ENCODE peak calls at places on chromosomes 6 and 20, in five cellular contexts. C is HFFc6; W is NCI-H1417; J is activated T-helper 9 cell treated with anti-CD3 and anti-CD28 coated beads, Interleukin-2, amount 50 U/mL, for 16 hours; H is NCI-H2081. A is an unnamed sample.
A peak's percentile ranks its signal among the peaks of the same experiment; 100 is the strongest.

GRCh38 chr20:10501377-10501776 is 66.3 kb downstream of the SLX4IP start:
- DNase-seq in W (no peak), C (no peak), J (no peak), H (no peak), A (no peak)

GRCh38 chr6:159809149-159809548 is 9.1 kb downstream of the PNLDC1 start:
- DNase-seq in C (no peak), H (no peak), J (no peak), W (no peak), A (no peak)

GRCh38 chr6:149939909-149940672 is 1.7 kb upstream of the ULBP2 start:
- DNase-seq in W (no peak), J (no peak), C (no peak), H (no peak), A (no peak)

GRCh38 chr6:168093071-168093505 is 14.1 kb upstream of the FRMD1 start:
- DNase-seq in H (no peak), W (no peak), C (no peak), J (no peak), A (no peak)

GRCh38 chr6:130371921-130372320 is 6.1 kb downstream of the TMEM200A start:
- DNase-seq in W (no peak), H (no peak), J (no peak), C (no peak), A (no peak)

GRCh38 chr6:121791396-121792315 is 356.2 kb downstream of the GJA1 start:
- DNase-seq in J (no peak), W (no peak), H (no peak), C (no peak), A (no peak)

GRCh38 chr6:28758046-28758817 is 165.6 kb downstream of the TRIM27 start:
- DNase-seq in J (no peak), W (no peak), H (peak; percentile 56), C (peak; percentile 25), A (no peak)

GRCh38 chr6:88517737-88518136 is 351.6 kb upstream of the CNR1 start:
- DNase-seq in W (no peak), J (no peak), H (no peak), C (no peak), A (no peak)

GRCh38 chr20:35339007-35339406 is 46.8 kb upstream of the FAM83C start:
- DNase-seq in C (peak; percentile 92), J (no peak), W (no peak), H (no peak), A (no peak)

GRCh38 chr20:9392892-9393857 is 121.2 kb upstream of the LAMP5 start:
- DNase-seq in W (peak; percentile 58), J (no peak), C (peak; percentile 60), H (peak; percentile 63), A (peak; percentile 38)

GRCh38 chr6:128208851-128209580 is 308.2 kb upstream of the THEMIS start:
- DNase-seq in C (peak; percentile 50), W (no peak), H (no peak), J (no peak), A (no peak)

GRCh38 chr6:170284126-170284773 is 6.6 kb downstream of the DLL1 start:
- DNase-seq in W (no peak), C (no peak), J (no peak), H (no peak), A (no peak)

GRCh38 chr20:51354769-51355319 is 187.7 kb downstream of the NFATC2 start:
- DNase-seq in J (no peak), C (peak; percentile 73), H (no peak), W (no peak), A (no peak)

GRCh38 chr6:42025066-42025789 is 25.1 kb upstream of the TAF8 start:
- DNase-seq in J (no peak), W (no peak), C (no peak), H (no peak), A (no peak)

GRCh38 chr6:139569561-139569960 is 195.1 kb upstream of the CITED2 start:
- DNase-seq in H (no peak), C (peak; percentile 73), J (no peak), W (no peak), A (no peak)

GRCh38 chr6:19410477-19410876 is 426.7 kb upstream of the ID4 start:
- DNase-seq in W (no peak), H (no peak), J (no peak), C (peak; percentile 31), A (no peak)

GRCh38 chr20:42603655-42604054 is 586.1 kb downstream of the PTPRT start:
- DNase-seq in W (no peak), H (no peak), C (no peak), J (no peak), A (no peak)

GRCh38 chr20:47453167-47453782 is 48.4 kb upstream of the NCOA3 start:
- DNase-seq in J (peak; percentile 1), W (no peak), H (no peak), C (peak; percentile 96), A (no peak)

A was measured in NCI-H1436.